ENCODE peak calls at places on chromosomes 7 and 10, in seven cellular contexts. K is fibroblast of lung, L is hepatocyte, Y is A673, D is fibroblast of the aortic adventitia, S is A549, J is colonic mucosa. F is an unnamed sample.

GRCh38 chr7:52944916-52945315 is 90.5 kb upstream of the POM121L12 start:
- DNase-seq in J (no peak), S (no peak), D (no peak), L (no peak), K (no peak), Y (no peak), F (no peak)

GRCh38 chr10:93515071-93515962 is 18.9 kb downstream of the CEP55 start:
- DNase-seq in D (peak), L (no peak), K (no peak), J (no peak), S (no peak), Y (peak), F (no peak)

GRCh38 chr7:56537952-56538351 is 421.7 kb upstream of the NUPR2 start:
- DNase-seq in J (no peak), L (no peak), K (no peak), D (no peak), S (no peak), Y (no peak), F (no peak)

GRCh38 chr10:28627102-28627501 is 50.2 kb upstream of the BAMBI start:
- DNase-seq in K (no peak), D (peak), S (no peak), J (no peak), Y (peak), L (no peak), F (peak)

GRCh38 chr10:117942261-117942660 is 104.5 kb downstream of the RAB11FIP2 start:
- DNase-seq in K (no peak), J (no peak), S (no peak), L (no peak), Y (no peak), D (no peak), F (no peak)

GRCh38 chr10:48470893-48471805 is 133.7 kb downstream of the ARHGAP22 start:
- DNase-seq in J (peak), L (no peak), D (no peak), K (peak), S (no peak), Y (no peak), F (peak)

GRCh38 chr10:22988581-22989360 is 60.9 kb downstream of the ARMC3 start:
- DNase-seq in D (peak), J (peak), S (peak), L (peak), K (peak), Y (peak), F (peak)

GRCh38 chr10:116490028-116490662 is 55.6 kb upstream of the PNLIP start:
- DNase-seq in D (peak), S (peak), K (peak), J (no peak), L (peak), Y (peak), F (no peak)

GRCh38 chr10:58643029-58643428 is 130.4 kb downstream of the BICC1 start:
- DNase-seq in Y (no peak), K (no peak), L (no peak), D (no peak), J (no peak), S (no peak), F (no peak)

DNA sequence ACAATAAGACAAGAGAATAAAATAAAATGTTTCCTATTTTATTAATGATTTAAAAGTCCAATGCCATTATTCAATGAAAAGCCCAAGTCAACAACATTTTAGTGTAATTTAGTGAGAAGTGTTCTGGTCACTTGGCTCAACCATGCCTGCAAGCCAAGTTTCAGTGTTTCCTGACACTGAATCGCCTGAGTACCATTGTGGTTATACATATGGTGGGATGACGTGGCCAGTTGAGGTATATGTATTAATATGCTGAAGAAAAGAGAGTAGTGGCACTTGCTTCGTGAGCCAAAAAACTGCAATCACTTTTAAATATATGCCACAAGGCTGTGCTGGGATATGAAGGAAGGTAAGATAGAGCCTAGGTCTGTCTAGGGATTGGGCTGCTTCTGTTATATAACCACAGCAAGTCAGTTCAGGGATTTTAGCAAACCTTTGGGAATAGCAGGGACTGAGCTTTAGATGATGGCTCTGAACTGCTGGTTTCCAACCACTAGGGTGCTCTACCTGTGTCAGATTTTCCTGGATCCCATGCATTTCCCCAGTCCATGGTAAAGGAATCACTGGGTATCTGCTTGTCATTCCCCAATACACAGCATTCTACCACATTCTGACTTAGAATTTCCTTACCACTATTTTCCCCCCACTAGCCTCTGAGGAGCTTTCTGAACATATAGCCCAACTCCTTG is 214.0 kb upstream of the PRPS1L1 start:
- DNase-seq in D (no peak), S (no peak), J (no peak), K (no peak), L (no peak), Y (no peak), F (no peak)
- TF ChIP-seq CTCF in D (no peak), S (no peak), J (no peak), K (no peak), L (no peak), Y (no peak), F (no peak)

DNA sequence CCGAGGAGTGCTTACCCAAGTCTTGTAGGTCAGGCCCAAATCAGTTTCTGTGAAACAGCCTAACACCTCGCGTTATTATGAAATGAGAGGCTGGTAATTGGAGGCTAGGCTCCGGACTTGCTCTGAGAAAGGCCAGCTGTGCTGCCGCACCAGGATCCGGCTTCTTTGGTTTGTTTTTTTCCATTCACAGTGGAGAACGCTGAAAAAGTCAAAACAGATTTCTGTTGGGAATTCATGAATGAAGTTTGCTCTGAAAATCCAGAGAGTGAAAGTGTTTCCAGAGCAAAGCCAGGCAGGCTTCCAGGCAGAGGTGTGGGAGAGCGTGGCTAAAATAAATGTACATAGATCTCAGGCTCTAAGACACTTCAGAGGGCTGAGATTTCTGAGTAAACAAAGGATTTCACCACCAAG is 240.1 kb downstream of the TRIL start:
- DNase-seq in S (no peak), L (no peak), K (peak), D (no peak), Y (no peak), J (no peak), F (no peak)
- H3K4me3 ChIP-seq in S (no peak), L (no peak), K (no peak), D (no peak), Y (no peak), J (no peak), F (no peak)

GRCh38 chr7:73599151-73599882 is 20.9 kb upstream of the TBL2 start:
- DNase-seq in D (no peak), Y (no peak), S (no peak), K (no peak), L (no peak), J (no peak), F (no peak)

GRCh38 chr7:73595358-73595757 is 17.0 kb upstream of the TBL2 start:
- DNase-seq in L (no peak), K (no peak), D (no peak), Y (no peak), S (no peak), J (no peak), F (no peak)

GRCh38 chr7:73593207-73594045 is 15.0 kb upstream of the TBL2 start:
- DNase-seq in D (no peak), Y (no peak), L (no peak), S (no peak), J (no peak), K (no peak), F (no peak)

GRCh38 chr7:73597978-73598782 is 19.8 kb upstream of the TBL2 start:
- DNase-seq in Y (no peak), D (no peak), S (no peak), K (no peak), L (no peak), J (no peak), F (no peak)

GRCh38 chr7:73596191-73597065 is 18.0 kb upstream of the TBL2 start:
- DNase-seq in K (no peak), L (no peak), Y (no peak), J (no peak), S (no peak), D (no peak), F (no peak)
- TF ChIP-seq CTCF in K (no peak), L (no peak), Y (no peak), J (no peak), S (no peak), D (no peak), F (no peak)

GRCh38 chr7:139681463-139681755 is 96.4 kb downstream of the HIPK2 start:
- DNase-seq in Y (no peak), L (no peak), K (no peak), D (no peak), S (no peak), J (no peak), F (no peak)

GRCh38 chr7:139682136-139683013 is 95.4 kb downstream of the HIPK2 start:
- DNase-seq in S (peak), J (no peak), L (no peak), Y (no peak), D (peak), K (peak), F (no peak)

GRCh38 chr7:139679731-139680594 is 97.8 kb downstream of the HIPK2 start:
- DNase-seq in D (peak), J (no peak), L (no peak), K (peak), S (peak), Y (no peak), F (no peak)

GRCh38 chr7:139681812-139682135 is 96.0 kb downstream of the HIPK2 start:
- DNase-seq in J (no peak), K (no peak), D (no peak), S (no peak), L (no peak), Y (no peak), F (no peak)

GRCh38 chr7:139680676-139681462 is 96.9 kb downstream of the HIPK2 start:
- DNase-seq in J (no peak), L (peak), D (peak), Y (peak), S (peak), K (peak), F (peak)
- H3K4me3 ChIP-seq in J (no peak), L (no peak), D (no peak), Y (no peak), S (no peak), K (no peak), F (no peak)

DNA sequence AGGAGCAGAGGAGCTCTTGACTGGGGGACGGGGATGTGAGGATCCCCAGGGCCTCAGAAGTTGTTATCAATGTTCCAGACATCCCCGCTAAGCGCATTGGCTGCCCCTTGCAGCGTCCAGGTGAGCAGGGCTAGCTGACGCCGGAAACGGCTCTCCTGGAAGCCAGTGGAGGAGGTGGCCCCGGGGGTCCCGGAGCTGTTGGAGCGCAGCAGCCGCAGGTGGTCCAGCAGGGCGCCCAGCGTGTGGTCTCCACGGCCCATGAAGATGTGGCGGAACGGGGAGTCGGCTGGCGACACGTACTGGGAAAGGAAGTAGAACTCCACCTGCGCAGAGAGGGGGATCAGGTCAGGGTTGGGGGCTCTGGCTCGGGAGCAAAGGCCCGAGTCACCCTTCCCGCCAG is 8.5 kb downstream of the MOSPD3 start:
- DNase-seq in S (no peak), J (no peak), Y (no peak), K (no peak), D (no peak), L (no peak), F (no peak)
- TF ChIP-seq CTCF in S (no peak), J (no peak), Y (no peak), K (no peak), D (no peak), L (no peak), F (no peak)

GRCh38 chr10:21246178-21246577 is 279.3 kb downstream of the SKIDA1 start:
- DNase-seq in S (no peak), Y (no peak), D (no peak), J (no peak), L (no peak), K (no peak), F (no peak)

GRCh38 chr10:21243748-21244257 is 281.7 kb downstream of the SKIDA1 start:
- DNase-seq in D (no peak), J (no peak), K (no peak), Y (no peak), L (no peak), S (no peak), F (no peak)

GRCh38 chr10:21242915-21243314 is 282.6 kb downstream of the SKIDA1 start:
- DNase-seq in L (peak), S (no peak), D (no peak), J (no peak), Y (no peak), K (no peak), F (no peak)

GRCh38 chr10:21249435-21249834 is 276.0 kb downstream of the SKIDA1 start:
- DNase-seq in Y (no peak), K (no peak), J (no peak), D (no peak), S (no peak), L (no peak), F (no peak)

DNA sequence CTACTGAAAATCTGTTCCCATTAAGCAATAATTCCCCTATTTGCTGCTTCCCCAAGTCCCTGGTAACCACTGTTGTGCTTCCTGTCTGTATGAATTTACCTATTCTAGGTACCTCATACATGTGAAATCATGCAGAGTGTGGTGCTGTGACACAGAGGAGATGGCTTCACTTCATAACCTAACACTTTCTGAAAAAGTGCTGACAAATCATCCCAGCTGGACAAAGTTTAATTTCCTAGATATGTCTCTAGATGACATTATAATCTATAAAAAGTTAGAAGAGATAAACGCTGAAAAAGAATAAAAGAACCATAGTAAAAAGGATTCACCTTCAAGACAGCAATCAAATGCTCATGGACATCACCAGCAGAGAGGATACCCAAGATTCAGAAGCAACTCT is 277.9 kb downstream of the SKIDA1 start:
- DNase-seq in Y (no peak), D (no peak), K (no peak), J (no peak), S (no peak), L (no peak), F (no peak)
- H3K4me3 ChIP-seq in Y (no peak), D (no peak), K (no peak), J (no peak), S (no peak), L (no peak), F (no peak)

GRCh38 chr10:77398558-77398957 is 239.1 kb downstream of the KCNMA1 start:
- DNase-seq in K (peak), L (no peak), J (no peak), D (peak), Y (no peak), S (no peak), F (no peak)

GRCh38 chr10:77393821-77394501 is 243.6 kb downstream of the KCNMA1 start:
- DNase-seq in L (no peak), Y (no peak), K (no peak), S (no peak), J (no peak), D (no peak), F (no peak)

GRCh38 chr10:77400041-77400440 is 237.6 kb downstream of the KCNMA1 start:
- DNase-seq in L (no peak), D (no peak), K (no peak), Y (no peak), S (no peak), J (no peak), F (no peak)

GRCh38 chr10:77398986-77399755 is 238.4 kb downstream of the KCNMA1 start:
- DNase-seq in K (no peak), J (no peak), L (no peak), Y (no peak), D (no peak), S (no peak), F (no peak)

DNA sequence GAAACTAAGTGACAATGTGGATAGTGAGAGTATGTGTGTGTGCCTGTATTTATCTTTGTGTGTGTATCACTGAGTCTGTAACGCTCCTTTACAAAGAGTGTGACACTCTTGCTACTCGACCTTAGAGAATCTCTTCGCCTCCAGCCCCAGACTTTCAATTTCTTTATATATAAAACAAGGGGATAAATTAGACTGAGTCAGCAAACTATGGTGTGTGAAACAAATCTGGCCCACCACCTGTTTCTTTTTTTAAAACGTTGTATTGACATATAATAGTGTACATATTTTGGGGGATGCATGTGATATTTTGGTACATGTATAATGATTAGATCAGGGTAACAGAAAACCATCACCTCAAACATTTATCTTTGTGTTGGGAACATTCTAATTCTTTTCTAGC is 240.5 kb downstream of the KCNMA1 start:
- DNase-seq in K (no peak), Y (no peak), J (no peak), L (no peak), D (no peak), S (no peak), F (no peak)
- TF ChIP-seq CTCF in K (no peak), Y (no peak), J (no peak), L (no peak), D (no peak), S (no peak), F (no peak)

GRCh38 chr7:20783131-20783715 is 3.5 kb downstream of the SP8 start:
- DNase-seq in Y (no peak), J (no peak), S (no peak), L (no peak), K (no peak), D (no peak), F (no peak)

GRCh38 chr7:20785211-20786048 is 1.3 kb downstream of the SP8 start:
- DNase-seq in S (no peak), D (no peak), Y (no peak), J (no peak), L (peak), K (no peak), F (no peak)

GRCh38 chr7:20786049-20786412 is 655 bp downstream of the SP8 start:
- DNase-seq in J (no peak), S (no peak), D (no peak), Y (no peak), L (no peak), K (no peak), F (no peak)

GRCh38 chr7:20784311-20785210 is 2.1 kb downstream of the SP8 start:
- DNase-seq in L (peak), D (no peak), K (no peak), S (peak), Y (no peak), J (no peak), F (no peak)

GRCh38 chr7:20783716-20784310 is 2.9 kb downstream of the SP8 start:
- DNase-seq in S (no peak), J (peak), Y (peak), D (no peak), L (peak), K (no peak), F (no peak)
- H3K4me3 ChIP-seq in S (no peak), J (peak), Y (no peak), D (no peak), L (no peak), K (no peak), F (peak)